ENCODE peak calls at places on chromosomes 16 and 17, in seven cellular contexts. One of them, this sample, is unnamed. For H3K36me3, the result is how much of the 10 kb centered on the place peaks cover.

GRCh38 chr17:80123791-80124190 is 22.4 kb downstream of the GAA start:
- DNase-seq in uterus: no peak
- DNase-seq in endodermal cell: no peak
- DNase-seq in heart left ventricle: no peak
- DNase-seq in mucosa of descending colon: no peak
- DNase-seq in CD8-positive, alpha-beta memory T cell: no peak
- DNase-seq in A673: no peak
- DNase-seq in this sample: no peak

GRCh38 chr17:81684442-81684911 is 666 bp downstream of the HGS start:
- DNase-seq in uterus: no peak
- DNase-seq in endodermal cell: no peak
- DNase-seq in heart left ventricle: no peak
- DNase-seq in mucosa of descending colon: no peak
- DNase-seq in CD8-positive, alpha-beta memory T cell: no peak
- DNase-seq in A673: peak
- DNase-seq in this sample: no peak

GRCh38 chr17:73215414-73215813 is 22.6 kb downstream of the COG1 start:
- DNase-seq in uterus: no peak
- DNase-seq in endodermal cell: peak
- DNase-seq in heart left ventricle: no peak
- DNase-seq in mucosa of descending colon: no peak
- DNase-seq in CD8-positive, alpha-beta memory T cell: no peak
- DNase-seq in A673: no peak
- DNase-seq in this sample: peak

GRCh38 chr16:76370344-76370743 is 93.1 kb downstream of the CNTNAP4 start:
- DNase-seq in uterus: no peak
- DNase-seq in endodermal cell: peak
- DNase-seq in heart left ventricle: no peak
- DNase-seq in mucosa of descending colon: no peak
- DNase-seq in CD8-positive, alpha-beta memory T cell: no peak
- DNase-seq in A673: no peak
- DNase-seq in this sample: no peak

GRCh38 chr17:83058478-83059167 is 20.8 kb upstream of the METRNL start:
- DNase-seq in uterus: no peak
- DNase-seq in endodermal cell: peak
- DNase-seq in heart left ventricle: no peak
- DNase-seq in mucosa of descending colon: no peak
- DNase-seq in CD8-positive, alpha-beta memory T cell: no peak
- DNase-seq in A673: no peak
- DNase-seq in this sample: peak

GRCh38 chr17:62629556-62630364 is 2.3 kb downstream of the MRC2 start:
- DNase-seq in uterus: no peak
- DNase-seq in endodermal cell: peak
- DNase-seq in heart left ventricle: no peak
- DNase-seq in mucosa of descending colon: no peak
- DNase-seq in CD8-positive, alpha-beta memory T cell: no peak
- DNase-seq in A673: no peak
- DNase-seq in this sample: no peak

GRCh38 chr17:32486091-32486700 is 597 bp upstream of the CDK5R1 start:
- DNase-seq in uterus: peak
- DNase-seq in endodermal cell: peak
- DNase-seq in heart left ventricle: peak
- DNase-seq in mucosa of descending colon: peak
- DNase-seq in CD8-positive, alpha-beta memory T cell: peak
- DNase-seq in A673: peak
- DNase-seq in this sample: peak

GRCh38 chr16:81967358-81967757 is 43.9 kb downstream of the SDR42E1 start:
- DNase-seq in uterus: no peak
- DNase-seq in endodermal cell: no peak
- DNase-seq in heart left ventricle: no peak
- DNase-seq in mucosa of descending colon: no peak
- DNase-seq in CD8-positive, alpha-beta memory T cell: no peak
- DNase-seq in A673: no peak
- DNase-seq in this sample: no peak

GRCh38 chr17:2701996-2702741 is 9.4 kb downstream of the CLUH start:
- DNase-seq in uterus: no peak
- DNase-seq in endodermal cell: peak
- DNase-seq in heart left ventricle: no peak
- DNase-seq in mucosa of descending colon: no peak
- DNase-seq in CD8-positive, alpha-beta memory T cell: no peak
- DNase-seq in A673: no peak
- DNase-seq in this sample: no peak

GRCh38 chr16:87790278-87791023 is 24.7 kb upstream of the KLHDC4 start:
- DNase-seq in uterus: no peak
- DNase-seq in endodermal cell: no peak
- DNase-seq in heart left ventricle: peak
- DNase-seq in mucosa of descending colon: no peak
- DNase-seq in CD8-positive, alpha-beta memory T cell: no peak
- DNase-seq in A673: no peak
- DNase-seq in this sample: peak

GRCh38 chr16:70725024-70725911 is 39.4 kb upstream of the MTSS2 start:
- DNase-seq in uterus: peak
- DNase-seq in endodermal cell: no peak
- DNase-seq in heart left ventricle: peak
- DNase-seq in mucosa of descending colon: no peak
- DNase-seq in CD8-positive, alpha-beta memory T cell: no peak
- DNase-seq in A673: no peak
- DNase-seq in this sample: no peak

GRCh38 chr17:76074390-76075363 is at the start of gene GALR2:
- DNase-seq in uterus: no peak
- DNase-seq in endodermal cell: peak
- DNase-seq in heart left ventricle: no peak
- DNase-seq in mucosa of descending colon: no peak
- DNase-seq in CD8-positive, alpha-beta memory T cell: no peak
- DNase-seq in A673: no peak
- DNase-seq in this sample: no peak

GRCh38 chr16:19085679-19086200 is 18.3 kb downstream of the COQ7 start:
- DNase-seq in uterus: no peak
- DNase-seq in endodermal cell: no peak
- DNase-seq in heart left ventricle: no peak
- DNase-seq in mucosa of descending colon: peak
- DNase-seq in CD8-positive, alpha-beta memory T cell: no peak
- DNase-seq in A673: no peak
- DNase-seq in this sample: no peak

GRCh38 chr17:82943751-82944150 is 103.9 kb upstream of the ZNF750 start:
- DNase-seq in uterus: no peak
- DNase-seq in endodermal cell: no peak
- DNase-seq in heart left ventricle: no peak
- DNase-seq in mucosa of descending colon: no peak
- DNase-seq in CD8-positive, alpha-beta memory T cell: no peak
- DNase-seq in A673: no peak
- DNase-seq in this sample: no peak

GRCh38 chr16:30367349-30368009 is 2.8 kb downstream of the TBC1D10B start:
- DNase-seq in uterus: no peak
- DNase-seq in endodermal cell: no peak
- DNase-seq in heart left ventricle: no peak
- DNase-seq in mucosa of descending colon: no peak
- DNase-seq in CD8-positive, alpha-beta memory T cell: no peak
- DNase-seq in A673: no peak
- DNase-seq in this sample: no peak

GRCh38 chr17:82053130-82053529 is 1.4 kb downstream of the GPS1 start:
- DNase-seq in uterus: no peak
- DNase-seq in endodermal cell: no peak
- DNase-seq in heart left ventricle: no peak
- DNase-seq in mucosa of descending colon: no peak
- DNase-seq in CD8-positive, alpha-beta memory T cell: no peak
- DNase-seq in A673: no peak
- DNase-seq in this sample: no peak

GRCh38 chr17:59756236-59756818 is 48.9 kb downstream of the VMP1 start:
- DNase-seq in uterus: no peak
- DNase-seq in endodermal cell: no peak
- DNase-seq in heart left ventricle: no peak
- DNase-seq in mucosa of descending colon: no peak
- DNase-seq in CD8-positive, alpha-beta memory T cell: no peak
- DNase-seq in A673: no peak
- DNase-seq in this sample: no peak

GRCh38 chr16:28524544-28525179 is 14.1 kb downstream of the NUPR1 start:
- DNase-seq in uterus: no peak
- DNase-seq in endodermal cell: no peak
- DNase-seq in heart left ventricle: no peak
- DNase-seq in mucosa of descending colon: no peak
- DNase-seq in CD8-positive, alpha-beta memory T cell: no peak
- DNase-seq in A673: peak
- DNase-seq in this sample: no peak

GRCh38 chr16:85333337-85333736 is 221.1 kb upstream of the CIBAR2 start:
- DNase-seq in uterus: no peak
- DNase-seq in endodermal cell: no peak
- DNase-seq in heart left ventricle: no peak
- DNase-seq in mucosa of descending colon: no peak
- DNase-seq in CD8-positive, alpha-beta memory T cell: no peak
- DNase-seq in A673: no peak
- DNase-seq in this sample: no peak

GRCh38 chr16:2742323-2743006 is 10.0 kb upstream of the SRRM2 start:
- DNase-seq in uterus: no peak
- DNase-seq in endodermal cell: no peak
- DNase-seq in heart left ventricle: no peak
- DNase-seq in mucosa of descending colon: no peak
- DNase-seq in CD8-positive, alpha-beta memory T cell: no peak
- DNase-seq in A673: no peak
- DNase-seq in this sample: no peak

GRCh38 chr16:2744711-2745110 is 7.7 kb upstream of the SRRM2 start:
- DNase-seq in uterus: no peak
- DNase-seq in endodermal cell: no peak
- DNase-seq in heart left ventricle: no peak
- DNase-seq in mucosa of descending colon: no peak
- DNase-seq in CD8-positive, alpha-beta memory T cell: no peak
- DNase-seq in A673: no peak
- DNase-seq in this sample: no peak

GRCh38 chr16:2745961-2746360 is 6.5 kb upstream of the SRRM2 start:
- DNase-seq in uterus: no peak
- DNase-seq in endodermal cell: no peak
- DNase-seq in heart left ventricle: no peak
- DNase-seq in mucosa of descending colon: no peak
- DNase-seq in CD8-positive, alpha-beta memory T cell: no peak
- DNase-seq in A673: no peak
- DNase-seq in this sample: no peak

GRCh38 chr16:2743007-2743810 is 9.2 kb upstream of the SRRM2 start:
- DNase-seq in uterus: no peak
- DNase-seq in endodermal cell: no peak
- DNase-seq in heart left ventricle: no peak
- DNase-seq in mucosa of descending colon: no peak
- DNase-seq in CD8-positive, alpha-beta memory T cell: no peak
- DNase-seq in A673: no peak
- DNase-seq in this sample: no peak

DNA sequence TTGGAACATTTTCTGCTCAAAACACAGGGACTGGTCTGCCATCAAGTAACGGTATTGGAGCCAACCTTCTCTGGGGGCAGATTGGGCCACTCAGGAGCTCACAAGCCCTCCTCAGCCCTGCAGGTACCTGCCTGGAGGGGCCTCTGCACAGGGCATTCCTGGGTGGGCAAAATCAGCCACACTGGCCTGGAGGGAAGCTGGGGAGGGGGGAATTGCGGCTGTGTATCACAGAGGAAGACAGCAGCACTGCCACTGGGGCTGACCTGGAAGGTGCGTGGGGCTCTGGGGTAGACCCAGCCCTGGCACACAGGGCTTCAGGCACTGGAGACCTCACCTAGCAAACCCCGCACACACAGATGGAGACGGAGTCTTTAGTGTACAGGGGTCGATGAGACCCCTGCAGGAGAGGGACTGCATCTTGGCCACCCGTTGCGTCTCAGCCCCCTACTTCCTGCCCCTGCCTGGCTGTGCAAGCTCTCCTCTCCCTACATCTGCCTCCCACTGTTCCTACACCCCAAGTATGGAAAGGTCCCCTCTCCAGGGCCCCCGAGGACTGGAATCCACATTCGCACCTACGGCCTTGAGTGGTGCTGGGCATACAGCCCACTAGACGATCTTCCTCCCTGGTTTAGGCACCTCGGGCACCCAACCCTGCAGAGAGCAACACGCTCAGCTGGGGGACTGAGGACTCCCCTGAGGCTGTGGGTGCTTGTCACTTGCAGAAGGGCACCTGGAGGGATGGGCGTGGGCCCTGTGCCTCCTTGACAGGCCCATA is 7.1 kb upstream of the SRRM2 start:
- DNase-seq in uterus: no peak
- DNase-seq in endodermal cell: no peak
- DNase-seq in heart left ventricle: no peak
- DNase-seq in mucosa of descending colon: no peak
- DNase-seq in CD8-positive, alpha-beta memory T cell: no peak
- DNase-seq in A673: no peak
- DNase-seq in this sample: no peak
- H3K36me3 ChIP-seq in uterus: under half
- H3K36me3 ChIP-seq in endodermal cell: under half
- H3K36me3 ChIP-seq in heart left ventricle: under half
- H3K36me3 ChIP-seq in mucosa of descending colon: under half
- H3K36me3 ChIP-seq in CD8-positive, alpha-beta memory T cell: under half
- H3K36me3 ChIP-seq in A673: under half
- H3K36me3 ChIP-seq in this sample: under half

GRCh38 chr17:44193326-44194084 is 6.2 kb downstream of the ATXN7L3 start:
- DNase-seq in uterus: no peak
- DNase-seq in endodermal cell: no peak
- DNase-seq in heart left ventricle: no peak
- DNase-seq in mucosa of descending colon: no peak
- DNase-seq in CD8-positive, alpha-beta memory T cell: no peak
- DNase-seq in A673: no peak
- DNase-seq in this sample: no peak
- H3K36me3 ChIP-seq in uterus: under half
- H3K36me3 ChIP-seq in endodermal cell: half or more
- H3K36me3 ChIP-seq in heart left ventricle: half or more
- H3K36me3 ChIP-seq in mucosa of descending colon: under half
- H3K36me3 ChIP-seq in CD8-positive, alpha-beta memory T cell: under half
- H3K36me3 ChIP-seq in A673: under half
- H3K36me3 ChIP-seq in this sample: half or more

GRCh38 chr17:64617125-64617780 is 44.9 kb downstream of the SMURF2 start:
- DNase-seq in uterus: no peak
- DNase-seq in endodermal cell: no peak
- DNase-seq in heart left ventricle: no peak
- DNase-seq in mucosa of descending colon: no peak
- DNase-seq in CD8-positive, alpha-beta memory T cell: no peak
- DNase-seq in A673: no peak
- DNase-seq in this sample: no peak

GRCh38 chr17:64618848-64619247 is 43.3 kb downstream of the SMURF2 start:
- DNase-seq in uterus: no peak
- DNase-seq in endodermal cell: no peak
- DNase-seq in heart left ventricle: no peak
- DNase-seq in mucosa of descending colon: no peak
- DNase-seq in CD8-positive, alpha-beta memory T cell: no peak
- DNase-seq in A673: no peak
- DNase-seq in this sample: no peak

GRCh38 chr17:64622931-64623654 is 39.0 kb downstream of the SMURF2 start:
- DNase-seq in uterus: no peak
- DNase-seq in endodermal cell: no peak
- DNase-seq in heart left ventricle: no peak
- DNase-seq in mucosa of descending colon: no peak
- DNase-seq in CD8-positive, alpha-beta memory T cell: no peak
- DNase-seq in A673: no peak
- DNase-seq in this sample: peak

GRCh38 chr17:64625541-64625940 is 36.6 kb downstream of the SMURF2 start:
- DNase-seq in uterus: no peak
- DNase-seq in endodermal cell: no peak
- DNase-seq in heart left ventricle: no peak
- DNase-seq in mucosa of descending colon: no peak
- DNase-seq in CD8-positive, alpha-beta memory T cell: no peak
- DNase-seq in A673: no peak
- DNase-seq in this sample: no peak

GRCh38 chr17:64621772-64622171 is 40.3 kb downstream of the SMURF2 start:
- DNase-seq in uterus: no peak
- DNase-seq in endodermal cell: no peak
- DNase-seq in heart left ventricle: no peak
- DNase-seq in mucosa of descending colon: no peak
- DNase-seq in CD8-positive, alpha-beta memory T cell: no peak
- DNase-seq in A673: no peak
- DNase-seq in this sample: no peak
- H3K36me3 ChIP-seq in uterus: under half
- H3K36me3 ChIP-seq in endodermal cell: under half
- H3K36me3 ChIP-seq in heart left ventricle: under half
- H3K36me3 ChIP-seq in mucosa of descending colon: under half
- H3K36me3 ChIP-seq in CD8-positive, alpha-beta memory T cell: under half
- H3K36me3 ChIP-seq in A673: under half
- H3K36me3 ChIP-seq in this sample: under half

GRCh38 chr17:14664511-14664910 is 363.6 kb downstream of the HS3ST3B1 start:
- DNase-seq in uterus: no peak
- DNase-seq in endodermal cell: no peak
- DNase-seq in heart left ventricle: no peak
- DNase-seq in mucosa of descending colon: no peak
- DNase-seq in CD8-positive, alpha-beta memory T cell: no peak
- DNase-seq in A673: no peak
- DNase-seq in this sample: no peak
- H3K36me3 ChIP-seq in uterus: under half
- H3K36me3 ChIP-seq in endodermal cell: under half
- H3K36me3 ChIP-seq in heart left ventricle: under half
- H3K36me3 ChIP-seq in mucosa of descending colon: under half
- H3K36me3 ChIP-seq in CD8-positive, alpha-beta memory T cell: under half
- H3K36me3 ChIP-seq in A673: under half
- H3K36me3 ChIP-seq in this sample: under half

This sample was measured in SJSA1.